ENCODE peak calls at places on chromosomes 16 and 17, in nine cellular contexts. One of them, this sample, is unnamed. For H3K4me1, the result is how much of the 10 kb centered on the place peaks cover.

GRCh38 chr16:2856061-2856670 is 1.8 kb downstream of the PRSS22 start:
- DNase-seq in esophagus squamous epithelium: no peak
- DNase-seq in psoas muscle: no peak
- DNase-seq in right lobe of liver: no peak
- DNase-seq in CD8-positive, alpha-beta T cell: peak
- DNase-seq in prostate gland: no peak
- DNase-seq in suprapubic skin: no peak
- DNase-seq in stomach: peak
- DNase-seq in sigmoid colon: no peak
- DNase-seq in this sample: no peak

GRCh38 chr16:72876221-72876620 is 171.7 kb downstream of the ZFHX3 start:
- DNase-seq in psoas muscle: peak
- DNase-seq in esophagus squamous epithelium: no peak
- DNase-seq in prostate gland: no peak
- DNase-seq in right lobe of liver: no peak
- DNase-seq in CD8-positive, alpha-beta T cell: no peak
- DNase-seq in stomach: peak
- DNase-seq in sigmoid colon: peak
- DNase-seq in suprapubic skin: no peak
- DNase-seq in this sample: no peak

GRCh38 chr16:9437115-9437514 is 345.7 kb downstream of the HAPSTR1 start:
- DNase-seq in CD8-positive, alpha-beta T cell: no peak
- DNase-seq in sigmoid colon: no peak
- DNase-seq in esophagus squamous epithelium: no peak
- DNase-seq in prostate gland: no peak
- DNase-seq in psoas muscle: no peak
- DNase-seq in right lobe of liver: no peak
- DNase-seq in suprapubic skin: no peak
- DNase-seq in stomach: no peak
- DNase-seq in this sample: no peak

GRCh38 chr17:17125136-17126084 is 80.7 kb downstream of the PLD6 start:
- DNase-seq in suprapubic skin: no peak
- DNase-seq in prostate gland: no peak
- DNase-seq in CD8-positive, alpha-beta T cell: peak
- DNase-seq in right lobe of liver: no peak
- DNase-seq in esophagus squamous epithelium: no peak
- DNase-seq in stomach: no peak
- DNase-seq in psoas muscle: no peak
- DNase-seq in sigmoid colon: no peak
- DNase-seq in this sample: no peak

GRCh38 chr17:19542247-19542646 is 8.6 kb downstream of the SLC47A1 start:
- DNase-seq in prostate gland: no peak
- DNase-seq in stomach: no peak
- DNase-seq in right lobe of liver: no peak
- DNase-seq in suprapubic skin: no peak
- DNase-seq in CD8-positive, alpha-beta T cell: no peak
- DNase-seq in esophagus squamous epithelium: no peak
- DNase-seq in sigmoid colon: no peak
- DNase-seq in psoas muscle: no peak
- DNase-seq in this sample: no peak

GRCh38 chr17:19720631-19721426 is 4.4 kb upstream of the SLC47A2 start:
- DNase-seq in psoas muscle: no peak
- DNase-seq in CD8-positive, alpha-beta T cell: no peak
- DNase-seq in right lobe of liver: peak
- DNase-seq in sigmoid colon: no peak
- DNase-seq in prostate gland: no peak
- DNase-seq in esophagus squamous epithelium: no peak
- DNase-seq in stomach: peak
- DNase-seq in suprapubic skin: no peak
- DNase-seq in this sample: peak

GRCh38 chr17:63932008-63932561 is at the start of gene CD79B:
- DNase-seq in right lobe of liver: no peak
- DNase-seq in suprapubic skin: no peak
- DNase-seq in esophagus squamous epithelium: no peak
- DNase-seq in stomach: no peak
- DNase-seq in CD8-positive, alpha-beta T cell: peak
- DNase-seq in sigmoid colon: no peak
- DNase-seq in psoas muscle: no peak
- DNase-seq in prostate gland: no peak
- DNase-seq in this sample: peak

GRCh38 chr17:27567563-27567859 is 63.5 kb upstream of the LGALS9 start:
- DNase-seq in sigmoid colon: no peak
- DNase-seq in right lobe of liver: no peak
- DNase-seq in psoas muscle: no peak
- DNase-seq in CD8-positive, alpha-beta T cell: no peak
- DNase-seq in suprapubic skin: no peak
- DNase-seq in esophagus squamous epithelium: no peak
- DNase-seq in prostate gland: no peak
- DNase-seq in stomach: no peak
- DNase-seq in this sample: no peak

GRCh38 chr16:10514369-10515055 is 65.9 kb downstream of the EMP2 start:
- DNase-seq in esophagus squamous epithelium: no peak
- DNase-seq in sigmoid colon: peak
- DNase-seq in right lobe of liver: peak
- DNase-seq in stomach: peak
- DNase-seq in suprapubic skin: no peak
- DNase-seq in CD8-positive, alpha-beta T cell: peak
- DNase-seq in psoas muscle: no peak
- DNase-seq in prostate gland: peak
- DNase-seq in this sample: no peak

GRCh38 chr17:48177816-48178215 is 70.2 kb downstream of the SNX11 start:
- DNase-seq in stomach: no peak
- DNase-seq in right lobe of liver: no peak
- DNase-seq in sigmoid colon: no peak
- DNase-seq in prostate gland: no peak
- DNase-seq in suprapubic skin: no peak
- DNase-seq in CD8-positive, alpha-beta T cell: no peak
- DNase-seq in esophagus squamous epithelium: no peak
- DNase-seq in psoas muscle: no peak
- DNase-seq in this sample: no peak

GRCh38 chr17:245611-246010 is 64.2 kb upstream of the DOC2B start:
- DNase-seq in suprapubic skin: peak
- DNase-seq in psoas muscle: no peak
- DNase-seq in sigmoid colon: peak
- DNase-seq in CD8-positive, alpha-beta T cell: no peak
- DNase-seq in prostate gland: no peak
- DNase-seq in esophagus squamous epithelium: no peak
- DNase-seq in right lobe of liver: peak
- DNase-seq in stomach: no peak
- DNase-seq in this sample: peak

GRCh38 chr16:66369055-66369592 is 2.6 kb downstream of the CDH5 start:
- DNase-seq in stomach: no peak
- DNase-seq in suprapubic skin: no peak
- DNase-seq in CD8-positive, alpha-beta T cell: no peak
- DNase-seq in prostate gland: no peak
- DNase-seq in right lobe of liver: no peak
- DNase-seq in psoas muscle: no peak
- DNase-seq in sigmoid colon: no peak
- DNase-seq in esophagus squamous epithelium: no peak
- DNase-seq in this sample: peak

GRCh38 chr16:72986011-72986410 is 61.9 kb downstream of the ZFHX3 start:
- DNase-seq in stomach: no peak
- DNase-seq in psoas muscle: peak
- DNase-seq in sigmoid colon: peak
- DNase-seq in suprapubic skin: peak
- DNase-seq in prostate gland: peak
- DNase-seq in right lobe of liver: peak
- DNase-seq in esophagus squamous epithelium: no peak
- DNase-seq in CD8-positive, alpha-beta T cell: no peak
- DNase-seq in this sample: no peak

GRCh38 chr17:69711504-69711903 is 297.0 kb downstream of the MAP2K6 start:
- DNase-seq in esophagus squamous epithelium: no peak
- DNase-seq in psoas muscle: no peak
- DNase-seq in prostate gland: no peak
- DNase-seq in stomach: no peak
- DNase-seq in suprapubic skin: no peak
- DNase-seq in sigmoid colon: no peak
- DNase-seq in right lobe of liver: no peak
- DNase-seq in CD8-positive, alpha-beta T cell: no peak
- DNase-seq in this sample: no peak

GRCh38 chr16:89326721-89327120 is 109.2 kb downstream of the ZNF778 start:
- DNase-seq in right lobe of liver: peak
- DNase-seq in esophagus squamous epithelium: no peak
- DNase-seq in prostate gland: no peak
- DNase-seq in sigmoid colon: no peak
- DNase-seq in suprapubic skin: no peak
- DNase-seq in stomach: no peak
- DNase-seq in psoas muscle: no peak
- DNase-seq in CD8-positive, alpha-beta T cell: no peak
- DNase-seq in this sample: peak

GRCh38 chr17:40451420-40451819 is 8.2 kb downstream of the IGFBP4 start:
- DNase-seq in right lobe of liver: peak
- DNase-seq in esophagus squamous epithelium: no peak
- DNase-seq in psoas muscle: peak
- DNase-seq in stomach: no peak
- DNase-seq in prostate gland: no peak
- DNase-seq in sigmoid colon: peak
- DNase-seq in suprapubic skin: no peak
- DNase-seq in CD8-positive, alpha-beta T cell: no peak
- DNase-seq in this sample: no peak

DNA sequence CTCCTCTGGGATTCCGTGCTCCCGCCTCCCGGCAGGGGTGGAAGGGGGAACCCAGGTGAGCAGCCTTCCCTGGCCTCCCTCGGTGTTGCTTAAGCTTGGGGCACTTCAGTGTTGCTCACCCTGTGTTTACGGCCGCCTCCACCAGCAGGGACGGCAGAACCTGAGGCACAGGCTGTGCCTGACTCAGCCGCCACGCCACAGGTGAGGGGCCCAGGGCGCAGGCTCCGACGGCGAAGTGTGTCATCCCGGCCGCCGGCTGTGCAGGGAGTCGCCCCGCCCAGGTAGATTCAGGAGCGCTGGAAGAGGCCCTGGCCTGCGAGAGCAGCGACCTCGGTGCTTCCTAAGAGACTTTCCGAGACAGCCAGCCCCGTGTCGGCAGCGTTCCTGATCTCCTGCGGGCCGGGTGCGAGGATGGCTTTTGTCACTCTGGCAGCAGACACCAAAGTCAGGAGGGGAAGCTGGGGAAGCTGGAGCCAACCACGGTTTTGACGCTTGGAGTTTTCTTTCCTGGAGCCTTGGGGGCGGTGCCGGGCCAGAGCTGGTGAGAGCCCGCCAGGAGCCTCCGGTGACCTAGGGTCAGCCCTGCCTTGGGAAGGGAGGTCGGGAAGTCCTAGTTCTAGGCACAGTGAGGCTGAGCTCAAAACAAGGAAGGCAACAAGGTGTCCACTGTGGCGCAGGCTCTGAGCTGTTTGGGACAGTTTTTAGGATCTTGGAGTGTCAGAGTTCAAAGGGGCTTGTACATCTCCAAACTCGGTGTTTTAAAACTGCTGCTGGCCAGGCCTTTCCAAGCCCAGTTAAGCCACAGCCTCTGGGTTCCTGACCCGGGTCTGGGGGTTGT is 2.1 kb downstream of the GSE1 start:
- DNase-seq in stomach: peak
- DNase-seq in suprapubic skin: peak
- DNase-seq in psoas muscle: peak
- DNase-seq in right lobe of liver: peak
- DNase-seq in CD8-positive, alpha-beta T cell: peak
- DNase-seq in prostate gland: peak
- DNase-seq in esophagus squamous epithelium: no peak
- DNase-seq in sigmoid colon: no peak
- DNase-seq in this sample: peak
- H3K4me1 ChIP-seq in stomach: half or more
- H3K4me1 ChIP-seq in suprapubic skin: half or more
- H3K4me1 ChIP-seq in psoas muscle: half or more
- H3K4me1 ChIP-seq in right lobe of liver: under half
- H3K4me1 ChIP-seq in CD8-positive, alpha-beta T cell: half or more
- H3K4me1 ChIP-seq in prostate gland: under half
- H3K4me1 ChIP-seq in esophagus squamous epithelium: half or more
- H3K4me1 ChIP-seq in sigmoid colon: half or more
- H3K4me1 ChIP-seq in this sample: half or more

DNA sequence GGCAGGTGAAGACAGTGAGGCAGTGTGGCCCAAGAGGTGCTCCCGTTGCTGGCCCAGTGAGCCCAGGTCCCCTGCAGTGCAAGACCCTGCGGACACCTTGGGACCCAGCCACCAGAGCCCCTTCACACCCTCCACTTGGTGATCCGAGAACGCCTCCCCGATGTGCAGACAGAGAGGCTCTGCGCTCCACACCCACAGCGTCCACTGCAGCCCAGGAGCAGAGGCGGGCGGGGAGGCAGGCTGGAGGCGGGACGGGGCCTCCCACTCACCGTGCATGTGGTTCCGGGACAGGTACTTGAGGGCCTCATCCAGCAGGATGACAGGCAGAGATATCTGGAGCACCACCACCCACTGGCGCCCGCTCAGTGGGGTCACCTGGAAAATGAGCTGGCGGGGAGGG is 12.1 kb upstream of the P2RX1 start:
- DNase-seq in prostate gland: no peak
- DNase-seq in sigmoid colon: no peak
- DNase-seq in suprapubic skin: no peak
- DNase-seq in stomach: no peak
- DNase-seq in right lobe of liver: no peak
- DNase-seq in CD8-positive, alpha-beta T cell: no peak
- DNase-seq in esophagus squamous epithelium: no peak
- DNase-seq in psoas muscle: no peak
- DNase-seq in this sample: no peak
- TF ChIP-seq CTCF in prostate gland: no peak
- TF ChIP-seq CTCF in sigmoid colon: no peak
- TF ChIP-seq CTCF in suprapubic skin: no peak
- TF ChIP-seq CTCF in stomach: no peak
- TF ChIP-seq CTCF in right lobe of liver: no peak
- TF ChIP-seq CTCF in CD8-positive, alpha-beta T cell: no peak
- TF ChIP-seq CTCF in esophagus squamous epithelium: no peak
- TF ChIP-seq CTCF in psoas muscle: no peak
- TF ChIP-seq CTCF in this sample: no peak

DNA sequence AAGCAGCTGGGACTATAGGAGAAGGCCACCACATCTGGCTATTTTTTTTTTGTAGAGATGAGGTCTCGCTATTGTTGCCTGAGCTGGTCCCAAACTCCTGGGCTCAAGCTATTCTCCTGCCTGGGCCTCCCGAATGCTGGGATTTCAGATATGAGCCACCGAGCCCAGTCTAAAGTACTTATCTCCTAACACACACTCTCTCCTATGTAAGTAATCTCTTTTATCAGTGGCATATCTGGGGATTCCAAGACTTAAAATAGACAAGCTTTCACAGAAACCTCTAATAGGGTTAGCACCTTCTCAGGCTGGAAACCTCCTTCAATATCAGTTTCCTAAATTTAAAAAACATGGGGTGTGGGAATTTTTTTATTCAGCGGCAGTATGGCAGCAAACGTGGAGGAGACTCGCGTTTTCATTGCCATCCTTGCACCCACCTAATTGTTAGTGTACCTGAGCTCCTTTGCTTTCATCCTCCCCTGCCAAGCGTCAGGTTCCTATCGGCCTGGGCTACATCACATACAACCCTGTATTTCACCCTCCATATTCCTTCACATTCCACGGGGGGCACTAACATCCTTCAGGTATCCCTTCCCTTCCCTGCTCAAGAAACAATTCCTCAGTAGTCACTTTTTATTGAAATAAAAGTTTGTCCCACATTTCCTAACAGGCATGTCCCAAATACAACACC is 1.1 kb downstream of the EZH1 start:
- DNase-seq in esophagus squamous epithelium: no peak
- DNase-seq in psoas muscle: no peak
- DNase-seq in suprapubic skin: no peak
- DNase-seq in stomach: no peak
- DNase-seq in sigmoid colon: no peak
- DNase-seq in right lobe of liver: no peak
- DNase-seq in CD8-positive, alpha-beta T cell: no peak
- DNase-seq in prostate gland: no peak
- DNase-seq in this sample: no peak
- H3K27ac ChIP-seq in esophagus squamous epithelium: peak
- H3K27ac ChIP-seq in psoas muscle: peak
- H3K27ac ChIP-seq in suprapubic skin: peak
- H3K27ac ChIP-seq in stomach: peak
- H3K27ac ChIP-seq in sigmoid colon: peak
- H3K27ac ChIP-seq in right lobe of liver: peak
- H3K27ac ChIP-seq in CD8-positive, alpha-beta T cell: no peak
- H3K27ac ChIP-seq in prostate gland: peak
- H3K27ac ChIP-seq in this sample: peak

GRCh38 chr16:708959-709358 is 3.4 kb upstream of the FBXL16 start:
- DNase-seq in right lobe of liver: no peak
- DNase-seq in sigmoid colon: no peak
- DNase-seq in stomach: no peak
- DNase-seq in psoas muscle: no peak
- DNase-seq in suprapubic skin: no peak
- DNase-seq in CD8-positive, alpha-beta T cell: no peak
- DNase-seq in prostate gland: no peak
- DNase-seq in esophagus squamous epithelium: no peak
- DNase-seq in this sample: no peak
- H3K4me1 ChIP-seq in right lobe of liver: under half
- H3K4me1 ChIP-seq in sigmoid colon: under half
- H3K4me1 ChIP-seq in stomach: under half
- H3K4me1 ChIP-seq in psoas muscle: under half
- H3K4me1 ChIP-seq in suprapubic skin: under half
- H3K4me1 ChIP-seq in CD8-positive, alpha-beta T cell: under half
- H3K4me1 ChIP-seq in prostate gland: under half
- H3K4me1 ChIP-seq in esophagus squamous epithelium: under half
- H3K4me1 ChIP-seq in this sample: under half